ENCODE peak calls at places on chromosome 14, in five cellular contexts. O is K562, R is A549, A is HCT116, K is HepG2. Z is an unnamed sample.

GRCh38 chr14:105882626-105883025 is 356.2 kb downstream of the TMEM121 start:
- DNase-seq in O (no peak), R (no peak), A (no peak), K (no peak), Z (no peak)

GRCh38 chr14:102591372-102591943 is 991 bp upstream of the RCOR1 start:
- DNase-seq in O (peak), R (no peak), A (no peak), K (no peak), Z (peak)

GRCh38 chr14:90062852-90063539 is 1.2 kb downstream of the KCNK13 start:
- DNase-seq in O (no peak), R (no peak), A (no peak), K (no peak), Z (no peak)

GRCh38 chr14:98731286-98731685 is 540.7 kb downstream of the BCL11B start:
- DNase-seq in O (no peak), R (no peak), A (no peak), K (no peak), Z (no peak)

GRCh38 chr14:75182820-75183219 is 6.4 kb upstream of the TMED10 start:
- DNase-seq in O (no peak), R (no peak), A (no peak), K (peak), Z (peak)

GRCh38 chr14:100416081-100416480 is 92.9 kb downstream of the SLC25A47 start:
- DNase-seq in O (no peak), R (no peak), A (no peak), K (no peak), Z (no peak)

GRCh38 chr14:22882529-22883190 is 362 bp upstream of the REM2 start:
- DNase-seq in O (peak), R (no peak), A (peak), K (no peak), Z (peak)

GRCh38 chr14:73231874-73232851 is 5.1 kb upstream of the PAPLN start:
- DNase-seq in O (peak), R (peak), A (no peak), K (peak), Z (no peak)

GRCh38 chr14:105879503-105879866 is 353.1 kb downstream of the TMEM121 start:
- DNase-seq in O (no peak), R (no peak), A (no peak), K (no peak), Z (no peak)

GRCh38 chr14:31275731-31276130 is 68.1 kb upstream of the HECTD1 start:
- DNase-seq in O (no peak), R (no peak), A (peak), K (no peak), Z (no peak)

GRCh38 chr14:95482967-95483842 is 33.2 kb downstream of the SYNE3 start:
- DNase-seq in O (no peak), R (peak), A (peak), K (peak), Z (peak)

GRCh38 chr14:75811862-75812505 is 150.9 kb downstream of the TTLL5 start:
- DNase-seq in O (no peak), R (no peak), A (no peak), K (no peak), Z (no peak)

GRCh38 chr14:77498120-77498979 is at the start of gene ISM2:
- DNase-seq in O (peak), R (peak), A (no peak), K (peak), Z (peak)

GRCh38 chr14:95547626-95548327 is 12.9 kb downstream of the GLRX5 start:
- DNase-seq in O (no peak), R (no peak), A (no peak), K (peak), Z (peak)

GRCh38 chr14:95273041-95273978 is 46.4 kb downstream of the CLMN start:
- DNase-seq in O (no peak), R (no peak), A (no peak), K (peak), Z (no peak)

GRCh38 chr14:69615471-69616407 is 4.3 kb downstream of the SUSD6 start:
- DNase-seq in O (no peak), R (no peak), A (no peak), K (no peak), Z (peak)

GRCh38 chr14:41950428-41950827 is 343.8 kb downstream of the LRFN5 start:
- DNase-seq in O (no peak), R (no peak), A (no peak), K (no peak), Z (no peak)

GRCh38 chr14:69693823-69694729 is 72.9 kb upstream of the SRSF5 start:
- DNase-seq in O (peak), R (no peak), A (no peak), K (peak), Z (no peak)

GRCh38 chr14:53035796-53036195 is 84.9 kb upstream of the FERMT2 start:
- DNase-seq in O (no peak), R (no peak), A (no peak), K (no peak), Z (peak)

GRCh38 chr14:105490572-105491365 is at the start of gene TEDC1:
- DNase-seq in O (peak), R (peak), A (peak), K (peak), Z (peak)

GRCh38 chr14:22226381-22226780 is 362.6 kb downstream of the DAD1 start:
- DNase-seq in O (peak), R (no peak), A (no peak), K (no peak), Z (peak)

GRCh38 chr14:91303091-91303923 is 58.8 kb upstream of the GPR68 start:
- DNase-seq in O (peak), R (peak), A (peak), K (peak), Z (no peak)

GRCh38 chr14:99684356-99684952 is 356 bp downstream of the CYP46A1 start:
- DNase-seq in O (no peak), R (no peak), A (no peak), K (no peak), Z (peak)

GRCh38 chr14:54627325-54627717 is 60.4 kb downstream of the SAMD4A start:
- DNase-seq in O (no peak), R (no peak), A (no peak), K (no peak), Z (no peak)

GRCh38 chr14:59221558-59221957 is 33.1 kb downstream of the DAAM1 start:
- DNase-seq in O (no peak), R (no peak), A (no peak), K (no peak), Z (peak)

GRCh38 chr14:93126124-93126523 is 10.4 kb upstream of the ITPK1 start:
- DNase-seq in O (no peak), R (no peak), A (no peak), K (no peak), Z (no peak)
- TF ChIP-seq CEBPB in O (no peak), R (no peak), A (no peak), K (no peak), Z (no peak)

GRCh38 chr14:85293820-85294219 is 236.1 kb upstream of the FLRT2 start:
- DNase-seq in O (no peak), R (no peak), A (no peak), K (no peak), Z (no peak)
- TF ChIP-seq CEBPB in O (no peak), R (no peak), A (no peak), K (no peak), Z (no peak)

GRCh38 chr14:65560340-65561027 is 148.0 kb downstream of the FUT8 start:
- DNase-seq in O (no peak), R (no peak), A (no peak), K (no peak), Z (peak)
- TF ChIP-seq CEBPB in O (no peak), R (no peak), A (no peak), K (no peak), Z (no peak)

GRCh38 chr14:50823763-50824636 is 7.0 kb downstream of the NIN start:
- DNase-seq in O (no peak), R (no peak), A (no peak), K (no peak), Z (no peak)
- TF ChIP-seq CEBPB in O (no peak), R (no peak), A (no peak), K (no peak), Z (no peak)

DNA sequence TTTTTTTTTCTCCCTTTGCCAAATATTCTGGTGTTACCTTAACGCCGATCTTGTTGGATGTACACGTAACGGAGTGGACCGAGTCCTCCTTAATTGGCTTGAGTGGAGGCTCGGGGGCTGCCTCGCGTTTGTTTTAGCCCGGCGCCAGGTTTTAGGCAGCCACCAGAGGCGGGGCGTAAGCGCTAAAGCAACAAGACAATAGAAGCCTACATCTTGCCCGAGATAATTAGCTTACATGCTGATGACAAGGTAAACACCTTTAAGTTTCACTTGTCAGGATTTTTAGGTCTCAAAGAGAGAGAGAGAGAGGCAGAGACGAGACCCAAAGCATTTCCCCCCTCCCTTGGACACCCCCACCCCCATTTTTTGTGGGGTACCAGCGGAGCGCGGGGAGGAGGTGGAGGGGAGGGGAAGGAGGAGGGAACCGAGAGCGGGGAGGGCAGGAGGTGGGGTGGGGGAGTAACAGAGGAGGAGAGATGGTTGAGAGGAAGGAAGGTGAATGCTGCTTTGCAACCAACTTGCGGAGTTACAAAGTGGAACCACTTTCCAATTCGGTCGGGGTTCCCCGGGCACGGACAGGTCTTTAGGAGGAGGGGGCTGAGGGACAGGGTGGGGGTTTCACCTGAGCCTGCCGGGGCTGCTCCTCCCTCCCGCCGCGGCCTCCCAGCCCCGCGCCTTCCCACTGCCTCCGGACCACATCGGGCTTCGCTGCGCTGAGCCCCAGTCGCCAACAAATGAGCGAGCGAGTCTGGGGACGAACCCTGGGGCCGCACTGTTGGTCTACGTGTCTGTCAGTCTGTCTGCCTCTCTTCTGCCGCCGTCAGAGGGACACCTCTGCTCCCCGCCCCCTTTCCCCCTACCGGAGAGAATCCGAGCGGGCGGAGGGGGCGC is at the start of gene NKX2-1:
- DNase-seq in O (no peak), R (peak), A (no peak), K (no peak), Z (no peak)
- TF ChIP-seq CEBPB in O (no peak), R (no peak), A (no peak), K (no peak), Z (no peak)

GRCh38 chr14:71319646-71320045 is 412.4 kb downstream of the PCNX1 start:
- DNase-seq in O (no peak), R (peak), A (no peak), K (no peak), Z (peak)
- TF ChIP-seq CEBPB in O (no peak), R (no peak), A (no peak), K (no peak), Z (no peak)

Z was measured in IMR-90.